ENCODE peak calls at places on chromosomes 7 and 10, in eight cellular contexts. One of them, this sample, is unnamed.

GRCh38 chr7:119935418-119936025 is 337.5 kb upstream of the KCND2 start:
- DNase-seq in psoas muscle: no peak
- DNase-seq in left ventricle myocardium inferior: no peak
- DNase-seq in pancreas: no peak
- DNase-seq in MM.1S: peak; percentile 76
- DNase-seq in IMR-90: peak; percentile 62
- DNase-seq in SK-N-SH: peak; percentile 12
- DNase-seq in heart right ventricle: no peak
- DNase-seq in this sample: no peak

GRCh38 chr7:33686001-33686591 is 219.2 kb upstream of the BMPER start:
- DNase-seq in IMR-90: no peak
- DNase-seq in MM.1S: no peak
- DNase-seq in psoas muscle: no peak
- DNase-seq in pancreas: no peak
- DNase-seq in SK-N-SH: peak; percentile 18
- DNase-seq in heart right ventricle: no peak
- DNase-seq in left ventricle myocardium inferior: no peak
- DNase-seq in this sample: peak; percentile 49

GRCh38 chr10:44725404-44725803 is 185.7 kb upstream of the TMEM72 start:
- DNase-seq in heart right ventricle: no peak
- DNase-seq in left ventricle myocardium inferior: no peak
- DNase-seq in MM.1S: peak; percentile 43
- DNase-seq in SK-N-SH: no peak
- DNase-seq in psoas muscle: no peak
- DNase-seq in IMR-90: peak; percentile 40
- DNase-seq in pancreas: no peak
- DNase-seq in this sample: no peak

GRCh38 chr7:155483868-155484325 is 26.0 kb downstream of the EN2 start:
- DNase-seq in pancreas: no peak
- DNase-seq in MM.1S: no peak
- DNase-seq in SK-N-SH: peak; percentile 52
- DNase-seq in heart right ventricle: no peak
- DNase-seq in IMR-90: no peak
- DNase-seq in psoas muscle: no peak
- DNase-seq in left ventricle myocardium inferior: peak; percentile 35
- DNase-seq in this sample: peak; percentile 38

GRCh38 chr7:68629-69028 is 123.7 kb upstream of the FAM20C start:
- DNase-seq in IMR-90: no peak
- DNase-seq in left ventricle myocardium inferior: no peak
- DNase-seq in SK-N-SH: no peak
- DNase-seq in heart right ventricle: no peak
- DNase-seq in MM.1S: no peak
- DNase-seq in pancreas: no peak
- DNase-seq in psoas muscle: no peak
- DNase-seq in this sample: no peak

GRCh38 chr10:22894714-22895113 is 33.1 kb upstream of the ARMC3 start:
- DNase-seq in psoas muscle: no peak
- DNase-seq in MM.1S: no peak
- DNase-seq in left ventricle myocardium inferior: no peak
- DNase-seq in IMR-90: no peak
- DNase-seq in SK-N-SH: peak; percentile 9
- DNase-seq in pancreas: no peak
- DNase-seq in heart right ventricle: no peak
- DNase-seq in this sample: no peak

GRCh38 chr7:128708824-128709223 is 30.3 kb upstream of the CALU start:
- DNase-seq in psoas muscle: no peak
- DNase-seq in SK-N-SH: no peak
- DNase-seq in MM.1S: no peak
- DNase-seq in IMR-90: no peak
- DNase-seq in pancreas: no peak
- DNase-seq in heart right ventricle: no peak
- DNase-seq in left ventricle myocardium inferior: no peak
- DNase-seq in this sample: no peak

GRCh38 chr10:77710081-77710551 is 72.5 kb upstream of the KCNMA1 start:
- DNase-seq in IMR-90: no peak
- DNase-seq in SK-N-SH: no peak
- DNase-seq in left ventricle myocardium inferior: no peak
- DNase-seq in MM.1S: no peak
- DNase-seq in psoas muscle: no peak
- DNase-seq in pancreas: no peak
- DNase-seq in heart right ventricle: no peak
- DNase-seq in this sample: no peak

GRCh38 chr7:26328498-26329390 is 37.1 kb downstream of the SNX10 start:
- DNase-seq in pancreas: no peak
- DNase-seq in heart right ventricle: no peak
- DNase-seq in IMR-90: no peak
- DNase-seq in left ventricle myocardium inferior: no peak
- DNase-seq in MM.1S: no peak
- DNase-seq in SK-N-SH: no peak
- DNase-seq in psoas muscle: no peak
- DNase-seq in this sample: no peak

GRCh38 chr10:50260791-50261281 is 9.5 kb upstream of the ASAH2 start:
- DNase-seq in heart right ventricle: no peak
- DNase-seq in pancreas: no peak
- DNase-seq in SK-N-SH: no peak
- DNase-seq in IMR-90: peak; percentile 11
- DNase-seq in left ventricle myocardium inferior: no peak
- DNase-seq in MM.1S: peak; percentile 85
- DNase-seq in psoas muscle: no peak
- DNase-seq in this sample: no peak

GRCh38 chr7:26061340-26062239 is 90.4 kb upstream of the NFE2L3 start:
- DNase-seq in left ventricle myocardium inferior: peak; percentile 41
- DNase-seq in IMR-90: peak; percentile 7
- DNase-seq in pancreas: peak; percentile 76
- DNase-seq in heart right ventricle: peak; percentile 23
- DNase-seq in psoas muscle: peak; percentile 45
- DNase-seq in MM.1S: peak; percentile 80
- DNase-seq in SK-N-SH: peak; percentile 72
- DNase-seq in this sample: peak; percentile 67

GRCh38 chr10:28304032-28304571 is 1.2 kb upstream of the MPP7 start:
- DNase-seq in MM.1S: no peak
- DNase-seq in IMR-90: no peak
- DNase-seq in SK-N-SH: no peak
- DNase-seq in heart right ventricle: no peak
- DNase-seq in psoas muscle: no peak
- DNase-seq in left ventricle myocardium inferior: no peak
- DNase-seq in pancreas: no peak
- DNase-seq in this sample: no peak

GRCh38 chr7:95126053-95126709 is 198.2 kb downstream of the PON1 start:
- DNase-seq in MM.1S: no peak
- DNase-seq in heart right ventricle: no peak
- DNase-seq in pancreas: no peak
- DNase-seq in SK-N-SH: no peak
- DNase-seq in left ventricle myocardium inferior: no peak
- DNase-seq in psoas muscle: no peak
- DNase-seq in IMR-90: no peak
- DNase-seq in this sample: no peak

GRCh38 chr7:50632561-50633413 is 67.6 kb upstream of the DDC start:
- DNase-seq in IMR-90: peak; percentile 50
- DNase-seq in SK-N-SH: peak; percentile 74
- DNase-seq in heart right ventricle: no peak
- DNase-seq in pancreas: peak; percentile 54
- DNase-seq in MM.1S: peak; percentile 43
- DNase-seq in left ventricle myocardium inferior: no peak
- DNase-seq in psoas muscle: peak; percentile 39
- DNase-seq in this sample: peak; percentile 41

GRCh38 chr10:86017841-86018734 is 348.5 kb downstream of the GRID1 start:
- DNase-seq in MM.1S: peak; percentile 41
- DNase-seq in left ventricle myocardium inferior: peak; percentile 75
- DNase-seq in psoas muscle: no peak
- DNase-seq in IMR-90: no peak
- DNase-seq in SK-N-SH: no peak
- DNase-seq in pancreas: peak; percentile 90
- DNase-seq in heart right ventricle: peak; percentile 55
- DNase-seq in this sample: peak; percentile 68

GRCh38 chr10:75508239-75508813 is 76.9 kb downstream of the LRMDA start:
- DNase-seq in MM.1S: no peak
- DNase-seq in heart right ventricle: no peak
- DNase-seq in psoas muscle: no peak
- DNase-seq in SK-N-SH: peak; percentile 67
- DNase-seq in pancreas: no peak
- DNase-seq in IMR-90: peak; percentile 55
- DNase-seq in left ventricle myocardium inferior: no peak
- DNase-seq in this sample: no peak

GRCh38 chr7:99618726-99619125 is 2.0 kb downstream of the ZSCAN25 start:
- DNase-seq in IMR-90: peak; percentile 75
- DNase-seq in psoas muscle: no peak
- DNase-seq in pancreas: no peak
- DNase-seq in heart right ventricle: no peak
- DNase-seq in SK-N-SH: no peak
- DNase-seq in left ventricle myocardium inferior: no peak
- DNase-seq in MM.1S: no peak
- DNase-seq in this sample: no peak

GRCh38 chr7:130490888-130491771 is 755 bp upstream of the MEST start:
- DNase-seq in pancreas: peak; percentile 47
- DNase-seq in MM.1S: peak; percentile 34
- DNase-seq in IMR-90: peak; percentile 26
- DNase-seq in SK-N-SH: peak; percentile 87
- DNase-seq in left ventricle myocardium inferior: no peak
- DNase-seq in psoas muscle: peak; percentile 40
- DNase-seq in heart right ventricle: peak; percentile 37
- DNase-seq in this sample: peak; percentile 91

GRCh38 chr10:133207041-133207600 is 22.9 kb upstream of the UTF1 start:
- DNase-seq in pancreas: peak; percentile 8
- DNase-seq in MM.1S: no peak
- DNase-seq in left ventricle myocardium inferior: no peak
- DNase-seq in IMR-90: no peak
- DNase-seq in psoas muscle: no peak
- DNase-seq in SK-N-SH: no peak
- DNase-seq in heart right ventricle: peak; percentile 14
- DNase-seq in this sample: peak; percentile 84

GRCh38 chr7:33883566-33883965 is 21.8 kb upstream of the BMPER start:
- DNase-seq in heart right ventricle: no peak
- DNase-seq in IMR-90: no peak
- DNase-seq in pancreas: no peak
- DNase-seq in SK-N-SH: no peak
- DNase-seq in left ventricle myocardium inferior: no peak
- DNase-seq in MM.1S: no peak
- DNase-seq in psoas muscle: no peak
- DNase-seq in this sample: no peak

GRCh38 chr10:69661414-69662172 is 31.5 kb downstream of the FAM241B start:
- DNase-seq in heart right ventricle: no peak
- DNase-seq in MM.1S: no peak
- DNase-seq in IMR-90: no peak
- DNase-seq in SK-N-SH: no peak
- DNase-seq in pancreas: no peak
- DNase-seq in left ventricle myocardium inferior: no peak
- DNase-seq in psoas muscle: no peak
- DNase-seq in this sample: no peak

GRCh38 chr7:88169717-88170320 is 50.0 kb downstream of the SRI start:
- DNase-seq in pancreas: no peak
- DNase-seq in SK-N-SH: peak; percentile 15
- DNase-seq in IMR-90: peak; percentile 5
- DNase-seq in psoas muscle: no peak
- DNase-seq in left ventricle myocardium inferior: no peak
- DNase-seq in heart right ventricle: no peak
- DNase-seq in MM.1S: peak; percentile 27
- DNase-seq in this sample: no peak

GRCh38 chr7:127396184-127396583 is 3.7 kb upstream of the ZNF800 start:
- DNase-seq in MM.1S: peak; percentile 48
- DNase-seq in pancreas: no peak
- DNase-seq in heart right ventricle: no peak
- DNase-seq in psoas muscle: no peak
- DNase-seq in left ventricle myocardium inferior: no peak
- DNase-seq in IMR-90: no peak
- DNase-seq in SK-N-SH: no peak
- DNase-seq in this sample: peak; percentile 59

GRCh38 chr10:62374862-62375710 is 917 bp downstream of the ZNF365 start:
- DNase-seq in pancreas: no peak
- DNase-seq in IMR-90: peak; percentile 30
- DNase-seq in SK-N-SH: peak; percentile 41
- DNase-seq in psoas muscle: no peak
- DNase-seq in left ventricle myocardium inferior: no peak
- DNase-seq in heart right ventricle: no peak
- DNase-seq in MM.1S: no peak
- DNase-seq in this sample: no peak

GRCh38 chr7:69349291-69349690 is 249.0 kb upstream of the AUTS2 start:
- DNase-seq in left ventricle myocardium inferior: no peak
- DNase-seq in pancreas: no peak
- DNase-seq in SK-N-SH: no peak
- DNase-seq in heart right ventricle: no peak
- DNase-seq in MM.1S: no peak
- DNase-seq in IMR-90: no peak
- DNase-seq in psoas muscle: no peak
- DNase-seq in this sample: no peak

GRCh38 chr10:86077871-86078638 is 288.5 kb downstream of the GRID1 start:
- DNase-seq in IMR-90: no peak
- DNase-seq in left ventricle myocardium inferior: no peak
- DNase-seq in pancreas: no peak
- DNase-seq in MM.1S: no peak
- DNase-seq in SK-N-SH: no peak
- DNase-seq in psoas muscle: no peak
- DNase-seq in heart right ventricle: no peak
- DNase-seq in this sample: no peak

GRCh38 chr7:116709336-116709735 is 37.3 kb downstream of the MET start:
- DNase-seq in SK-N-SH: no peak
- DNase-seq in MM.1S: no peak
- DNase-seq in pancreas: no peak
- DNase-seq in left ventricle myocardium inferior: no peak
- DNase-seq in heart right ventricle: no peak
- DNase-seq in psoas muscle: no peak
- DNase-seq in IMR-90: no peak
- DNase-seq in this sample: no peak
- H3K36me3 ChIP-seq in SK-N-SH: no peaks in the 10 kb centered on the region
- H3K36me3 ChIP-seq in MM.1S: no peaks in the 10 kb centered on the region
- H3K36me3 ChIP-seq in pancreas: no peaks in the 10 kb centered on the region
- H3K36me3 ChIP-seq in left ventricle myocardium inferior: no peaks in the 10 kb centered on the region
- H3K36me3 ChIP-seq in heart right ventricle: no peaks in the 10 kb centered on the region
- H3K36me3 ChIP-seq in psoas muscle: no peaks in the 10 kb centered on the region
- H3K36me3 ChIP-seq in IMR-90: no peaks in the 10 kb centered on the region
- H3K36me3 ChIP-seq in this sample: no peaks in the 10 kb centered on the region

GRCh38 chr7:32163911-32164310 is 93.7 kb upstream of the PDE1C start:
- DNase-seq in psoas muscle: no peak
- DNase-seq in SK-N-SH: no peak
- DNase-seq in left ventricle myocardium inferior: no peak
- DNase-seq in MM.1S: no peak
- DNase-seq in IMR-90: peak; percentile 65
- DNase-seq in pancreas: no peak
- DNase-seq in heart right ventricle: no peak
- DNase-seq in this sample: no peak
- H3K27ac ChIP-seq in psoas muscle: no peak overlapping the region
- H3K27ac ChIP-seq in SK-N-SH: peak overlapping the region; percentile 82
- H3K27ac ChIP-seq in left ventricle myocardium inferior: peak overlapping the region; percentile 82
- H3K27ac ChIP-seq in MM.1S: no peak overlapping the region
- H3K27ac ChIP-seq in IMR-90: peak overlapping the region; percentile 88
- H3K27ac ChIP-seq in pancreas: peak overlapping the region; percentile 37
- H3K27ac ChIP-seq in heart right ventricle: peak overlapping the region; percentile 57
- H3K27ac ChIP-seq in this sample: no peak overlapping the region

GRCh38 chr10:8039323-8039922 is 15.1 kb upstream of the GATA3 start:
- DNase-seq in SK-N-SH: no peak
- DNase-seq in pancreas: no peak
- DNase-seq in MM.1S: no peak
- DNase-seq in heart right ventricle: no peak
- DNase-seq in IMR-90: no peak
- DNase-seq in psoas muscle: no peak
- DNase-seq in left ventricle myocardium inferior: no peak
- DNase-seq in this sample: no peak
- H3K4me1 ChIP-seq in SK-N-SH: no peaks in the 10 kb centered on the region
- H3K4me1 ChIP-seq in pancreas: peaks cover 2% of the 10 kb centered on the region
- H3K4me1 ChIP-seq in MM.1S: no peaks in the 10 kb centered on the region
- H3K4me1 ChIP-seq in heart right ventricle: peaks cover 40% of the 10 kb centered on the region
- H3K4me1 ChIP-seq in IMR-90: no peaks in the 10 kb centered on the region
- H3K4me1 ChIP-seq in psoas muscle: peaks cover 13% of the 10 kb centered on the region
- H3K4me1 ChIP-seq in left ventricle myocardium inferior: peaks cover 55% of the 10 kb centered on the region
- H3K4me1 ChIP-seq in this sample: peaks cover 21% of the 10 kb centered on the region

GRCh38 chr10:88743999-88744398 is 15.8 kb upstream of the LIPN start:
- DNase-seq in MM.1S: no peak
- DNase-seq in heart right ventricle: no peak
- DNase-seq in pancreas: no peak
- DNase-seq in psoas muscle: no peak
- DNase-seq in SK-N-SH: no peak
- DNase-seq in IMR-90: no peak
- DNase-seq in left ventricle myocardium inferior: no peak
- DNase-seq in this sample: no peak
- H3K36me3 ChIP-seq in MM.1S: no peaks in the 10 kb centered on the region
- H3K36me3 ChIP-seq in heart right ventricle: no peaks in the 10 kb centered on the region
- H3K36me3 ChIP-seq in pancreas: no peaks in the 10 kb centered on the region
- H3K36me3 ChIP-seq in psoas muscle: no peaks in the 10 kb centered on the region
- H3K36me3 ChIP-seq in SK-N-SH: no peaks in the 10 kb centered on the region
- H3K36me3 ChIP-seq in IMR-90: no peaks in the 10 kb centered on the region
- H3K36me3 ChIP-seq in left ventricle myocardium inferior: no peaks in the 10 kb centered on the region
- H3K36me3 ChIP-seq in this sample: no peaks in the 10 kb centered on the region

This sample was measured in upper lobe of left lung.